ENCODE peak calls at places on chromosome 10, in ten cellular contexts. F, A, S, G, O, J, U, L, T and H are unnamed samples.

GRCh38 chr10:70589762-70590662 is 12.5 kb downstream of the PRF1 start:
- DNase-seq in J (no peak), A (no peak), G (no peak), F (peak; percentile 63), T (no peak), S (no peak), L (no peak), U (no peak), O (peak; percentile 98), H (peak; percentile 57)

GRCh38 chr10:128885573-128886555 is 581.2 kb upstream of the MGMT start:
- DNase-seq in L (no peak), J (no peak), G (no peak), T (no peak), O (no peak), U (no peak), F (no peak), A (no peak), S (no peak), H (no peak)

GRCh38 chr10:35598379-35598778 is 6.8 kb upstream of the GJD4 start:
- DNase-seq in T (no peak), G (no peak), L (no peak), J (no peak), O (no peak), S (no peak), A (no peak), F (no peak), U (no peak), H (no peak)

GRCh38 chr10:89295597-89295996 is 6.2 kb upstream of the IFIT2 start:
- DNase-seq in A (no peak), L (no peak), O (peak; percentile 74), F (peak; percentile 77), S (peak; percentile 67), J (peak; percentile 41), U (no peak), T (no peak), G (no peak), H (no peak)

GRCh38 chr10:80172896-80173295 is 32.4 kb downstream of the ANXA11 start:
- DNase-seq in G (no peak), L (no peak), U (no peak), J (no peak), T (peak; percentile 76), S (no peak), F (no peak), A (no peak), O (no peak), H (no peak)

GRCh38 chr10:94500063-94500462 is 45.5 kb upstream of the HELLS start:
- DNase-seq in G (no peak), J (no peak), F (peak; percentile 30), L (no peak), S (no peak), A (no peak), U (no peak), O (peak; percentile 9), T (no peak), H (no peak)

GRCh38 chr10:79358811-79359210 is 11.5 kb downstream of the PPIF start:
- DNase-seq in F (no peak), L (no peak), A (peak; percentile 0), S (no peak), T (no peak), J (no peak), U (no peak), O (no peak), G (no peak), H (no peak)

GRCh38 chr10:74039561-74040145 is 41.7 kb downstream of the VCL start:
- DNase-seq in J (peak; percentile 51), L (no peak), U (no peak), A (no peak), F (peak; percentile 88), S (peak; percentile 50), T (no peak), O (peak; percentile 79), G (no peak), H (no peak)